ENCODE peak calls at places on chromosomes 5 and 9, in four cellular contexts. L is esophagus squamous epithelium, I is mammary epithelial cell, M is sciatic nerve. K is an unnamed sample.

GRCh38 chr5:1011226-1011631 is 2.6 kb downstream of the NKD2 start:
- DNase-seq in M (no peak), I (no peak), L (no peak), K (no peak)

GRCh38 chr5:177367323-177367848 is 9.7 kb downstream of the RGS14 start:
- DNase-seq in L (no peak), M (no peak), I (no peak), K (no peak)

GRCh38 chr9:93098236-93098946 is 2.4 kb downstream of the CARD19 start:
- DNase-seq in L (peak; percentile 46), I (peak; percentile 92), M (peak; percentile 91), K (peak; percentile 33)

GRCh38 chr5:22900801-22901310 is 47.7 kb upstream of the CDH12 start:
- DNase-seq in M (no peak), I (no peak), L (no peak), K (no peak)

GRCh38 chr5:1330847-1331831 is 13.8 kb downstream of the CLPTM1L start:
- DNase-seq in M (no peak), I (no peak), L (no peak), K (no peak)

GRCh38 chr9:72315510-72316287 is 49.3 kb downstream of the ZFAND5 start:
- DNase-seq in I (peak; percentile 74), L (no peak), M (no peak), K (no peak)

GRCh38 chr5:79536193-79536906 is 22.4 kb upstream of the HOMER1 start:
- DNase-seq in M (no peak), I (no peak), L (no peak), K (no peak)

GRCh38 chr9:96302021-96302420 is at the start of gene HSD17B3:
- DNase-seq in M (no peak), L (no peak), I (peak; percentile 85), K (no peak)

GRCh38 chr5:158301186-158301585 is 442.2 kb upstream of the CLINT1 start:
- DNase-seq in L (no peak), M (no peak), I (no peak), K (no peak)

GRCh38 chr5:976849-977751 is 31.5 kb upstream of the NKD2 start:
- DNase-seq in I (no peak), M (peak; percentile 54), L (no peak), K (no peak)

GRCh38 chr5:125196479-125197183 is 450.2 kb upstream of the ZNF608 start:
- DNase-seq in M (no peak), I (no peak), L (no peak), K (no peak)

GRCh38 chr5:13601152-13601551 is 343.3 kb downstream of the DNAH5 start:
- DNase-seq in L (no peak), I (peak; percentile 82), M (no peak), K (no peak)

GRCh38 chr5:24401767-24402166 is 243.0 kb downstream of the CDH10 start:
- DNase-seq in M (no peak), L (no peak), I (peak; percentile 15), K (no peak)

GRCh38 chr5:55320571-55320970 is 12.8 kb downstream of the MTREX start:
- DNase-seq in I (no peak), L (no peak), M (no peak), K (no peak)

GRCh38 chr9:117121331-117121730 is 293.5 kb downstream of the ASTN2 start:
- DNase-seq in M (no peak), I (no peak), L (no peak), K (no peak)

GRCh38 chr5:92795633-92796032 is 785.4 kb downstream of the NR2F1-AS1 start:
- DNase-seq in M (no peak), I (peak; percentile 33), L (no peak), K (no peak)

GRCh38 chr5:56264417-56265025 is 31.4 kb upstream of the ANKRD55 start:
- DNase-seq in I (peak; percentile 45), L (no peak), M (no peak), K (no peak)

GRCh38 chr9:96241391-96241809 is 60.6 kb downstream of the HSD17B3 start:
- DNase-seq in I (peak; percentile 97), M (no peak), L (no peak), K (no peak)

GRCh38 chr5:128228506-128228905 is 144.9 kb downstream of the SLC12A2 start:
- DNase-seq in L (no peak), M (no peak), I (no peak), K (no peak)

K was measured in cerebellar nuclear complex.